ENCODE peak calls at places on chromosomes 16 and 17, in six cellular contexts. One of them, this sample, is unnamed.

GRCh38 chr16:87930456-87930855 is 5.9 kb downstream of the CA5A start:
- DNase-seq in heart left ventricle: no peak
- DNase-seq in CD8-positive, alpha-beta T cell: no peak
- DNase-seq in stimulated activated CD4-positive, alpha-beta T cell treated with anti-CD3 and anti-CD28 coated beads, Interleukin-15, amount 100 ng/mL, for 24 hours: no peak
- DNase-seq in NCI-H345: peak; percentile 23
- DNase-seq in BE2C: peak; percentile 53
- DNase-seq in this sample: no peak

GRCh38 chr16:67248401-67249177 is at the start of gene SLC9A5:
- DNase-seq in CD8-positive, alpha-beta T cell: no peak
- DNase-seq in BE2C: peak; percentile 43
- DNase-seq in heart left ventricle: peak; percentile 47
- DNase-seq in NCI-H345: peak; percentile 5
- DNase-seq in stimulated activated CD4-positive, alpha-beta T cell treated with anti-CD3 and anti-CD28 coated beads, Interleukin-15, amount 100 ng/mL, for 24 hours: peak; percentile 52
- DNase-seq in this sample: peak; percentile 13

GRCh38 chr17:32953883-32954282 is 25.9 kb downstream of the TMEM98 start:
- DNase-seq in CD8-positive, alpha-beta T cell: no peak
- DNase-seq in heart left ventricle: no peak
- DNase-seq in NCI-H345: no peak
- DNase-seq in stimulated activated CD4-positive, alpha-beta T cell treated with anti-CD3 and anti-CD28 coated beads, Interleukin-15, amount 100 ng/mL, for 24 hours: no peak
- DNase-seq in BE2C: no peak
- DNase-seq in this sample: no peak

GRCh38 chr16:85319984-85320440 is 207.7 kb upstream of the CIBAR2 start:
- DNase-seq in NCI-H345: no peak
- DNase-seq in stimulated activated CD4-positive, alpha-beta T cell treated with anti-CD3 and anti-CD28 coated beads, Interleukin-15, amount 100 ng/mL, for 24 hours: no peak
- DNase-seq in CD8-positive, alpha-beta T cell: no peak
- DNase-seq in heart left ventricle: no peak
- DNase-seq in BE2C: no peak
- DNase-seq in this sample: no peak

GRCh38 chr17:32192379-32192778 is 50.1 kb downstream of the RHOT1 start:
- DNase-seq in heart left ventricle: no peak
- DNase-seq in stimulated activated CD4-positive, alpha-beta T cell treated with anti-CD3 and anti-CD28 coated beads, Interleukin-15, amount 100 ng/mL, for 24 hours: no peak
- DNase-seq in CD8-positive, alpha-beta T cell: no peak
- DNase-seq in BE2C: no peak
- DNase-seq in NCI-H345: no peak
- DNase-seq in this sample: no peak

GRCh38 chr16:86928517-86929148 is 350.3 kb downstream of the FOXL1 start:
- DNase-seq in BE2C: no peak
- DNase-seq in stimulated activated CD4-positive, alpha-beta T cell treated with anti-CD3 and anti-CD28 coated beads, Interleukin-15, amount 100 ng/mL, for 24 hours: no peak
- DNase-seq in CD8-positive, alpha-beta T cell: no peak
- DNase-seq in NCI-H345: no peak
- DNase-seq in heart left ventricle: no peak
- DNase-seq in this sample: no peak

GRCh38 chr16:68921654-68922053 is 78.3 kb downstream of the TANGO6 start:
- DNase-seq in stimulated activated CD4-positive, alpha-beta T cell treated with anti-CD3 and anti-CD28 coated beads, Interleukin-15, amount 100 ng/mL, for 24 hours: no peak
- DNase-seq in heart left ventricle: no peak
- DNase-seq in CD8-positive, alpha-beta T cell: no peak
- DNase-seq in NCI-H345: no peak
- DNase-seq in BE2C: no peak
- DNase-seq in this sample: no peak

GRCh38 chr17:28318759-28319660 is at the start of gene TMEM97:
- DNase-seq in stimulated activated CD4-positive, alpha-beta T cell treated with anti-CD3 and anti-CD28 coated beads, Interleukin-15, amount 100 ng/mL, for 24 hours: peak; percentile 98
- DNase-seq in heart left ventricle: peak; percentile 97
- DNase-seq in NCI-H345: peak; percentile 98
- DNase-seq in CD8-positive, alpha-beta T cell: peak; percentile 93
- DNase-seq in BE2C: peak; percentile 94
- DNase-seq in this sample: peak; percentile 93

GRCh38 chr16:61654962-61655361 is 381.3 kb downstream of the CDH8 start:
- DNase-seq in heart left ventricle: no peak
- DNase-seq in CD8-positive, alpha-beta T cell: no peak
- DNase-seq in stimulated activated CD4-positive, alpha-beta T cell treated with anti-CD3 and anti-CD28 coated beads, Interleukin-15, amount 100 ng/mL, for 24 hours: no peak
- DNase-seq in BE2C: no peak
- DNase-seq in NCI-H345: no peak
- DNase-seq in this sample: no peak

GRCh38 chr17:74369221-74369620 is 1.9 kb downstream of the GPR142 start:
- DNase-seq in CD8-positive, alpha-beta T cell: peak; percentile 74
- DNase-seq in stimulated activated CD4-positive, alpha-beta T cell treated with anti-CD3 and anti-CD28 coated beads, Interleukin-15, amount 100 ng/mL, for 24 hours: peak; percentile 83
- DNase-seq in BE2C: no peak
- DNase-seq in heart left ventricle: peak; percentile 49
- DNase-seq in NCI-H345: no peak
- DNase-seq in this sample: peak; percentile 76

GRCh38 chr16:48561960-48562393 is 48.0 kb downstream of the N4BP1 start:
- DNase-seq in BE2C: no peak
- DNase-seq in heart left ventricle: no peak
- DNase-seq in NCI-H345: no peak
- DNase-seq in stimulated activated CD4-positive, alpha-beta T cell treated with anti-CD3 and anti-CD28 coated beads, Interleukin-15, amount 100 ng/mL, for 24 hours: no peak
- DNase-seq in CD8-positive, alpha-beta T cell: no peak
- DNase-seq in this sample: no peak

GRCh38 chr17:50565559-50566350 is 5.2 kb downstream of the CACNA1G start:
- DNase-seq in CD8-positive, alpha-beta T cell: no peak
- DNase-seq in NCI-H345: peak; percentile 28
- DNase-seq in heart left ventricle: no peak
- DNase-seq in stimulated activated CD4-positive, alpha-beta T cell treated with anti-CD3 and anti-CD28 coated beads, Interleukin-15, amount 100 ng/mL, for 24 hours: no peak
- DNase-seq in BE2C: no peak
- DNase-seq in this sample: peak; percentile 29